ENCODE peak calls at places on chromosome X, in nine cellular contexts. E, I, V, W, C, S, X, Y and A are unnamed samples.

GRCh38 chrX:78957768-78958130 is 12.6 kb downstream of the P2RY10 start:
- DNase-seq in E (no peak), I (no peak), V (no peak), W (no peak), C (no peak), S (no peak), X (no peak), Y (no peak), A (peak; percentile 64)

GRCh38 chrX:13376857-13377441 is 57.1 kb upstream of the ATXN3L start:
- DNase-seq in E (no peak), I (no peak), V (no peak), W (peak; percentile 95), C (no peak), S (no peak), X (no peak), Y (peak; percentile 88), A (no peak)

GRCh38 chrX:15946783-15947550 is 92.4 kb upstream of the AP1S2 start:
- DNase-seq in E (no peak), I (peak; percentile 75), V (no peak), W (peak; percentile 86), C (no peak), S (no peak), X (no peak), Y (peak; percentile 25), A (no peak)

GRCh38 chrX:119427024-119427794 is 28.1 kb downstream of the SLC25A43 start:
- DNase-seq in E (no peak), I (no peak), V (peak; percentile 10), W (peak; percentile 34), C (no peak), S (no peak), X (no peak), Y (no peak), A (peak; percentile 48)

GRCh38 chrX:2533424-2533823 is 32.6 kb upstream of the DHRSX start:
- DNase-seq in E (no peak), I (no peak), V (no peak), W (no peak), C (no peak), S (no peak), X (no peak), Y (peak; percentile 95), A (no peak)

GRCh38 chrX:39204945-39205344 is 403.7 kb downstream of the MID1IP1 start:
- DNase-seq in E (no peak), I (no peak), V (no peak), W (no peak), C (no peak), S (no peak), X (no peak), Y (no peak), A (no peak)

GRCh38 chrX:156001667-156002021 is 4.1 kb downstream of the IL9R start:
- DNase-seq in E (no peak), I (no peak), V (no peak), W (no peak), C (no peak), S (no peak), X (no peak), Y (no peak), A (no peak)

GRCh38 chrX:47562615-47563243 is 1.7 kb downstream of the ARAF start:
- DNase-seq in E (no peak), I (no peak), V (peak; percentile 27), W (no peak), C (peak; percentile 41), S (peak; percentile 47), X (no peak), Y (peak; percentile 61), A (no peak)

GRCh38 chrX:126165721-126166401 is at the start of gene DCAF12L2:
- DNase-seq in E (no peak), I (no peak), V (peak; percentile 48), W (no peak), C (no peak), S (no peak), X (peak; percentile 46), Y (peak; percentile 1), A (no peak)

GRCh38 chrX:46710425-46710824 is 48.5 kb downstream of the SLC9A7 start:
- DNase-seq in E (no peak), I (peak; percentile 61), V (peak; percentile 11), W (peak; percentile 62), C (no peak), S (no peak), X (no peak), Y (no peak), A (no peak)

GRCh38 chrX:68934421-68934820 is 105.6 kb downstream of the EFNB1 start:
- DNase-seq in E (peak; percentile 45), I (no peak), V (no peak), W (no peak), C (peak; percentile 38), S (no peak), X (no peak), Y (no peak), A (no peak)

GRCh38 chrX:34559325-34559724 is 97.8 kb downstream of the TMEM47 start:
- DNase-seq in E (no peak), I (no peak), V (peak; percentile 60), W (peak; percentile 17), C (no peak), S (peak; percentile 40), X (peak; percentile 50), Y (peak; percentile 60), A (peak; percentile 4)

GRCh38 chrX:107530141-107530540 is 80.7 kb downstream of the FRMPD3 start:
- DNase-seq in E (no peak), I (no peak), V (no peak), W (no peak), C (no peak), S (no peak), X (no peak), Y (no peak), A (no peak)

GRCh38 chrX:21645437-21646220 is 12.5 kb downstream of the KLHL34 start:
- DNase-seq in E (no peak), I (no peak), V (no peak), W (no peak), C (no peak), S (no peak), X (no peak), Y (no peak), A (no peak)

GRCh38 chrX:14528629-14529287 is 578 bp upstream of the GLRA2 start:
- DNase-seq in E (no peak), I (no peak), V (peak; percentile 76), W (peak; percentile 5), C (peak; percentile 89), S (no peak), X (peak; percentile 81), Y (peak; percentile 76), A (peak; percentile 14)

DNA sequence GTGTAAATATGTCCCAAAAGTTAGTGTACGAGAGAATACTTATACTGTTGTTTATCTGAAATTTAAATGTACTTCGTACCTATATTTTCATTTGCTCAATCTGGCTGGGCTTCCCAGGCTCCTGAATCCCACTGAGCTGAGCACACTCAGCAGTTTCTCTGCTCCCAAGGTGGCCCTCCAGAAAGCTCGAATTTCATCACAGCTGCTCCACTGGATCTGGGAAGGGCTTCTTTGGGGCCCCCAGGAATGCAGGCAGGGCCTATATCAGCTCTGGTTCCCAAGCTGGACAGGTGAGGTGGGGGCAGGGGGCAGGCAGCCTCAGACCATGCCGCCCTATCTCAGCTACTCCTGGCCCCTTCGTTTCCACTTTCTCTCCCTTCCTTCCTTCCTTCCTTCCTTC is 1.5 kb upstream of the FATE1 start:
- DNase-seq in E (no peak), I (no peak), V (peak; percentile 30), W (no peak), C (no peak), S (no peak), X (no peak), Y (no peak), A (no peak)
- H3K4me3 ChIP-seq in E (no peak overlapping the region), I (no peak overlapping the region), V (no peak overlapping the region), W (no peak overlapping the region), C (no peak overlapping the region), S (no peak overlapping the region), X (no peak overlapping the region), Y (no peak overlapping the region), A (no peak overlapping the region)

DNA sequence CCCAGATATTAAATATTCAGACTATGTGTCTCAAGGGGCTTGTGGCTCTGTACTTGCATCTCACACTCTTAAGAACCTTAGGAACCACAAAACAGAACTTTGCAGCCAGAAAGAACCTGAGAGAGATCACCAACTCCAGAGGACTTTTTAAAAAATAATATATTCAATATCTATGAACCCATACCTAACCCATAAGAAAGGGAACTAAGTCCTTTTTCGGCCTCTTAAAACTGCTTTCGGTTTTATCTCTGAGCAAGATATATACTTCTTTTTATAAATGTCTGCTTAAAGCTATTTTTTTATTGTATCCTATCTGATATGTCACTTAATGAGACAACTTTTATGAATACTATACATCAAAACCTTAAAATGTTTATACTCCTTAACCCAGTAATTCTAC is 10.9 kb downstream of the SMARCA1 start:
- DNase-seq in E (no peak), I (no peak), V (no peak), W (no peak), C (no peak), S (no peak), X (no peak), Y (no peak), A (no peak)
- H3K36me3 ChIP-seq in E (peaks cover 17% of the 10 kb centered on the region), I (no peaks in the 10 kb centered on the region), V (peaks cover 10% of the 10 kb centered on the region), W (peaks cover 20% of the 10 kb centered on the region), C (no peaks in the 10 kb centered on the region), S (no peaks in the 10 kb centered on the region), X (no peaks in the 10 kb centered on the region), Y (peaks cover 16% of the 10 kb centered on the region), A (no peaks in the 10 kb centered on the region)

GRCh38 chrX:130916636-130917422 is 13.8 kb upstream of the ENOX2 start:
- DNase-seq in E (peak; percentile 64), I (no peak), V (peak; percentile 43), W (peak; percentile 54), C (peak; percentile 33), S (peak; percentile 38), X (peak; percentile 47), Y (peak; percentile 74), A (peak; percentile 10)

GRCh38 chrX:130909469-130910136 is 6.6 kb upstream of the ENOX2 start:
- DNase-seq in E (no peak), I (no peak), V (no peak), W (no peak), C (no peak), S (no peak), X (no peak), Y (no peak), A (no peak)

DNA sequence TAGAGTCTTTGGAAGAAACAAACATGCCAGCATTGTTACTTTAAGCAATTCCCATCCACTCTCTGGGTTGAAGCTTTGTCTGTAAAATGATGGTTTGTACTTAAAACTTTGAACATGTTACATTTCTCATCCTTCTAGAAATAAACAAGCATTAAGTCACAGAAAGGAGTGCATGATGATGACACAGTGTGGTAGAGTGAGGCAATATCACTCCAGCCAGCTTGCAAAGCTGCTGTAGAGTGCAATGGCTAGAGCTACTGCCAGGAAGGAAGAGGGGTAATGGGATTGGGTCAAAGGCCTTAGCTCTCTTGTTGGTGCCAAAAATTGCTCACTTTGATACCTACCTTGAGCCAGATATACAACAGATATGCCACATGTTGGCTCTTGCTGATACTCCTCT is 12.3 kb upstream of the ENOX2 start:
- DNase-seq in E (no peak), I (no peak), V (no peak), W (peak; percentile 37), C (no peak), S (no peak), X (no peak), Y (no peak), A (no peak)
- TF ChIP-seq CTCF in E (no peak), I (no peak), V (no peak), W (no peak), C (no peak), S (no peak), X (no peak), Y (no peak), A (no peak)

DNA sequence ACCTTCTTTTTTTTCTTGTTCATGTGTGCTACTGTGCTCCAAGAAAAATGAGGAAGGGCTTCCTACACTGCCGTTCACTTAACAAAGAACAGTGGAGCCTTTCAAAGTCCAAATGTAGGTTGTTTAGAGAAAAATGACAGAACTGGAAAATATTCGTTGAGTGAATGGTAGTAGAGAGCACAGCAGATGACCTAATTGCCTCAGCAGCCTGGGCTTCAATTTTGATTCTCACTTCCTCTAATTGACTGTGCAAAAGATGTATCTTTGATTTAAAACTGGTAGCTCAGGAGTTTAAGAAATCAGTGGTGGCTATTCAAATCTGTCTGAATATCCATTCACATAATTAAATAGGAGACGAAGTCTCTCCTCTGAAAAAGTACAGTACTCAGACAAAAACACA is 5.2 kb downstream of the NLGN4X start:
- DNase-seq in E (no peak), I (no peak), V (no peak), W (no peak), C (no peak), S (no peak), X (no peak), Y (no peak), A (no peak)
- H3K4me3 ChIP-seq in E (no peak overlapping the region), I (no peak overlapping the region), V (peak overlapping the region; percentile 81), W (no peak overlapping the region), C (no peak overlapping the region), S (no peak overlapping the region), X (no peak overlapping the region), Y (no peak overlapping the region), A (no peak overlapping the region)